ENCODE peak calls at places on chromosome 2, in four cellular contexts. Q is K562, M is WTC11, C is SK-N-SH. E is an unnamed sample.
A peak's percentile ranks its signal among the peaks of the same experiment; 100 is the strongest.

GRCh38 chr2:11411768-11412448 is 54.1 kb downstream of the E2F6 start:
- DNase-seq in Q (peak; percentile 53), M (peak; percentile 65), C (peak; percentile 85), E (peak; percentile 65)

GRCh38 chr2:23519334-23519651 is 134.3 kb downstream of the KLHL29 start:
- DNase-seq in Q (no peak), M (no peak), C (no peak), E (no peak)

GRCh38 chr2:643334-643733 is 33.9 kb downstream of the TMEM18 start:
- DNase-seq in Q (no peak), M (no peak), C (no peak), E (no peak)

GRCh38 chr2:233080836-233081229 is 20.7 kb downstream of the INPP5D start:
- DNase-seq in Q (no peak), M (no peak), C (no peak), E (no peak)

GRCh38 chr2:85744055-85744454 is 9.7 kb upstream of the ATOH8 start:
- DNase-seq in Q (no peak), M (no peak), C (no peak), E (no peak)

GRCh38 chr2:133777607-133778006 is 209.3 kb upstream of the NCKAP5 start:
- DNase-seq in Q (no peak), M (no peak), C (no peak), E (no peak)

GRCh38 chr2:45067859-45068642 is 58.8 kb upstream of the SIX2 start:
- DNase-seq in Q (no peak), M (no peak), C (no peak), E (no peak)

GRCh38 chr2:132923787-132924186 is 253.8 kb upstream of the LYPD1 start:
- DNase-seq in Q (no peak), M (no peak), C (peak; percentile 52), E (no peak)

GRCh38 chr2:159946326-159946992 is 116.0 kb downstream of the PLA2R1 start:
- DNase-seq in Q (no peak), M (no peak), C (no peak), E (no peak)

GRCh38 chr2:141900826-141901225 is 230.0 kb downstream of the LRP1B start:
- DNase-seq in Q (no peak), M (no peak), C (no peak), E (no peak)

GRCh38 chr2:37764108-37764507 is 92.7 kb upstream of the CDC42EP3 start:
- DNase-seq in Q (no peak), M (no peak), C (no peak), E (no peak)

GRCh38 chr2:127873707-127874303 is 12.0 kb downstream of the AMMECR1L start:
- DNase-seq in Q (no peak), M (no peak), C (no peak), E (no peak)

GRCh38 chr2:156434461-156435291 is 1.5 kb upstream of the GPD2 start:
- DNase-seq in Q (no peak), M (no peak), C (no peak), E (no peak)

GRCh38 chr2:95346738-95347671 is 49.9 kb downstream of the KCNIP3 start:
- DNase-seq in Q (peak; percentile 73), M (peak; percentile 61), C (peak; percentile 59), E (no peak)

GRCh38 chr2:108560241-108560811 is 26.1 kb downstream of the LIMS1 start:
- DNase-seq in Q (no peak), M (no peak), C (no peak), E (no peak)

GRCh38 chr2:207219716-207220414 is 54.1 kb upstream of the KLF7 start:
- DNase-seq in Q (no peak), M (no peak), C (no peak), E (no peak)

GRCh38 chr2:102975996-102976636 is 214.3 kb downstream of the TMEM182 start:
- DNase-seq in Q (peak; percentile 11), M (peak; percentile 64), C (peak; percentile 41), E (peak; percentile 50)

GRCh38 chr2:152423684-152424083 is 88.7 kb downstream of the FMNL2 start:
- DNase-seq in Q (no peak), M (no peak), C (no peak), E (no peak)

GRCh38 chr2:36530983-36531354 is 67.0 kb downstream of the FEZ2 start:
- DNase-seq in Q (no peak), M (no peak), C (no peak), E (no peak)

GRCh38 chr2:124027182-124027581 is 2.1 kb downstream of the CNTNAP5 start:
- DNase-seq in Q (peak; percentile 27), M (peak; percentile 31), C (peak; percentile 68), E (peak; percentile 64)

GRCh38 chr2:51424418-51424817 is 392.5 kb upstream of the NRXN1 start:
- DNase-seq in Q (no peak), M (peak; percentile 56), C (no peak), E (no peak)

GRCh38 chr2:100615471-100615870 is 52.7 kb downstream of the PDCL3 start:
- DNase-seq in Q (no peak), M (no peak), C (no peak), E (no peak)

GRCh38 chr2:119996148-119996547 is 16.7 kb upstream of the EPB41L5 start:
- DNase-seq in Q (no peak), M (no peak), C (no peak), E (peak; percentile 32)

GRCh38 chr2:43360137-43360536 is 133.7 kb upstream of the ZFP36L2 start:
- DNase-seq in Q (no peak), M (no peak), C (no peak), E (no peak)

GRCh38 chr2:234840336-234840735 is 111.5 kb upstream of the SH3BP4 start:
- DNase-seq in Q (no peak), M (peak; percentile 20), C (no peak), E (peak; percentile 69)

GRCh38 chr2:178223806-178224205 is 29.5 kb downstream of the OSBPL6 start:
- DNase-seq in Q (no peak), M (no peak), C (no peak), E (no peak)

GRCh38 chr2:37689751-37690150 is 18.3 kb upstream of the CDC42EP3 start:
- DNase-seq in Q (no peak), M (no peak), C (no peak), E (no peak)

GRCh38 chr2:171798156-171798815 is 95.8 kb downstream of the SLC25A12 start:
- DNase-seq in Q (no peak), M (no peak), C (no peak), E (peak; percentile 60)

GRCh38 chr2:26018184-26018716 is 15.6 kb upstream of the RAB10 start:
- DNase-seq in Q (peak; percentile 78), M (peak; percentile 47), C (peak; percentile 52), E (peak; percentile 48)

GRCh38 chr2:196959750-196960392 is 33.4 kb upstream of the PGAP1 start:
- DNase-seq in Q (no peak), M (no peak), C (no peak), E (peak; percentile 58)

GRCh38 chr2:143694335-143694734 is 565.1 kb downstream of the ARHGAP15 start:
- DNase-seq in Q (no peak), M (no peak), C (peak; percentile 30), E (no peak)

GRCh38 chr2:218180728-218181127 is 14.0 kb upstream of the CXCR1 start:
- DNase-seq in Q (no peak), M (no peak), C (no peak), E (no peak)

GRCh38 chr2:3277748-3278520 is 99.7 kb downstream of the EIPR1 start:
- DNase-seq in Q (no peak), M (no peak), C (no peak), E (no peak)

GRCh38 chr2:3277050-3277747 is 100.4 kb downstream of the EIPR1 start:
- DNase-seq in Q (no peak), M (no peak), C (no peak), E (no peak)

GRCh38 chr2:3279236-3279960 is 98.2 kb downstream of the EIPR1 start:
- DNase-seq in Q (no peak), M (no peak), C (no peak), E (no peak)

GRCh38 chr2:3280197-3280596 is 97.4 kb downstream of the EIPR1 start:
- DNase-seq in Q (no peak), M (no peak), C (no peak), E (no peak)

GRCh38 chr2:3278521-3279218 is 98.9 kb downstream of the EIPR1 start:
- DNase-seq in Q (no peak), M (no peak), C (no peak), E (no peak)
- TF ChIP-seq FOXJ3 in Q (no peak), M (no peak), C (no peak), E (no peak)

DNA sequence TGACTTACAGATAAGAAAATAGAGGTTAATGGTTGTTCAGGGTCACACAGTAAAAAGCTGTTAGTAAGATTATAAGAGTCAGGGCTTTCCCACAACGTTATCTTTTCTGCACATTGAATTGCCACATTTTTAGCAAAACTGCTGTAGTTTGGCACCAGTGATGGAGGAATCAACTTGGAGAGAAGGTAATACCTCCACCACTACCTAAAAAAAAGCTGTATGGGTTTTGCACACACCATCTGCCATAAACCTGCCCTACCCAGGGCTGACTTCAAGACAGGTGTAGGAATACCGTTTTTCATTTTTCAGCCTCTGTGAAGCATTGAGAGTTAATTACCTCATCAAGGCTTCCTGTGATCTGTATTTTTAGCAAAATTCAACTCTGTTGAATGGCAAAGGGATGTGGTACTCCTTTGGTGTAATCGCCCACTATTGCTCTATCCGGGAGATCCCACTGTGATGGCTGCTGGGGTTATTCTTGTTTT is 5.0 kb downstream of the SOWAHC start:
- DNase-seq in Q (no peak), M (no peak), C (no peak), E (no peak)
- TF ChIP-seq FOXJ3 in Q (no peak), M (no peak), C (no peak), E (no peak)

GRCh38 chr2:238499731-238500570 is 73.2 kb downstream of the ASB1 start:
- DNase-seq in Q (no peak), M (no peak), C (no peak), E (no peak)
- TF ChIP-seq FOXJ3 in Q (no peak), M (no peak), C (no peak), E (no peak)

GRCh38 chr2:241218131-241219029 is 29.9 kb downstream of the ANO7 start:
- DNase-seq in Q (peak; percentile 76), M (peak; percentile 69), C (peak; percentile 88), E (peak; percentile 68)
- TF ChIP-seq FOXJ3 in Q (no peak), M (no peak), C (no peak), E (no peak)

GRCh38 chr2:47056875-47057731 is 98.0 kb downstream of the STPG4 start:
- DNase-seq in Q (no peak), M (no peak), C (peak; percentile 83), E (no peak)
- TF ChIP-seq FOXJ3 in Q (no peak), M (no peak), C (peak; percentile 93), E (no peak)

GRCh38 chr2:202037086-202037485 is 3.4 kb downstream of the FZD7 start:
- DNase-seq in Q (no peak), M (no peak), C (no peak), E (no peak)
- TF ChIP-seq FOXJ3 in Q (no peak), M (no peak), C (no peak), E (no peak)

DNA sequence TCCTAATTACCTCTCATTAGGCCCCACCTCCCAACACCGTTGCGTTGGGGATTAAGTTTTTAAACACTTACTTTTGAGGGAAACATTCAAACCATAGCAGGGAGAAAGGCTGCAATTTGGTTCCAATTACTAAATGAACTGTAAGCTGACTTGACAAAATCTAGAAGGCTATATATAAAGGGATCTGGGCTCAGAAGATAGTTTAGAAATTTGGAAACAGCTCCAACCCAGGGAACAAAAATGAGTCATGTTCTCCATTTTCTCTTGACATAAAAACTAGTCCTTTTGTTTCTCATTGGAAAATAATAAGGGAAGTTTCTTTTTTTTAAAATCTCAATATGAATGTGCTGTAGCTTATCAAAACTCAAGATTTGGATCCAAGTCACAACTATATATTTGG is 17.5 kb downstream of the MOGAT1 start:
- DNase-seq in Q (no peak), M (no peak), C (no peak), E (no peak)
- TF ChIP-seq FOXJ3 in Q (no peak), M (no peak), C (no peak), E (no peak)